ENCODE peak calls at places on chromosome 12, in four cellular contexts. K is endothelial cell of umbilical vein, U is right cardiac atrium, D is adrenal gland. T is an unnamed sample.

GRCh38 chr12:54009171-54010052 is 627 bp downstream of the HOXC8 start:
- DNase-seq in K (no peak), U (no peak), D (peak; percentile 25), T (no peak)

GRCh38 chr12:111192657-111193056 is 176.2 kb downstream of the PHETA1 start:
- DNase-seq in K (no peak), U (no peak), D (no peak), T (peak; percentile 4)

GRCh38 chr12:88756153-88756552 is 175.9 kb upstream of the KITLG start:
- DNase-seq in K (no peak), U (no peak), D (no peak), T (no peak)

GRCh38 chr12:121992059-121992879 is 29.4 kb upstream of the BCL7A start:
- DNase-seq in K (peak; percentile 97), U (no peak), D (peak; percentile 34), T (peak; percentile 99)

GRCh38 chr12:81128930-81129554 is 51.2 kb downstream of the ACSS3 start:
- DNase-seq in K (peak; percentile 60), U (no peak), D (peak; percentile 44), T (peak; percentile 60)

GRCh38 chr12:5022465-5023061 is 21.1 kb upstream of the KCNA5 start:
- DNase-seq in K (peak; percentile 36), U (peak; percentile 73), D (peak; percentile 29), T (peak; percentile 32)

GRCh38 chr12:110421159-110421661 is 17.7 kb upstream of the ANAPC7 start:
- DNase-seq in K (no peak), U (no peak), D (no peak), T (no peak)

GRCh38 chr12:44000309-44000952 is 164.6 kb downstream of the TMEM117 start:
- DNase-seq in K (peak; percentile 43), U (no peak), D (peak; percentile 31), T (peak; percentile 63)

GRCh38 chr12:1776139-1776975 is 44.0 kb upstream of the LRTM2 start:
- DNase-seq in K (no peak), U (no peak), D (no peak), T (peak; percentile 92)

GRCh38 chr12:14567311-14568195 is at the start of gene PLBD1:
- DNase-seq in K (peak; percentile 8), U (peak; percentile 92), D (peak; percentile 66), T (peak; percentile 50)

GRCh38 chr12:25017336-25017735 is 68.4 kb upstream of the BCAT1 start:
- DNase-seq in K (no peak), U (no peak), D (no peak), T (no peak)

GRCh38 chr12:124436366-124436765 is 131.0 kb downstream of the NCOR2 start:
- DNase-seq in K (no peak), U (peak; percentile 65), D (no peak), T (no peak)

GRCh38 chr12:39461059-39461458 is 18.1 kb upstream of the KIF21A start:
- DNase-seq in K (no peak), U (no peak), D (no peak), T (no peak)

GRCh38 chr12:106044773-106045172 is 94.0 kb downstream of the NUAK1 start:
- DNase-seq in K (no peak), U (no peak), D (no peak), T (peak; percentile 16)

GRCh38 chr12:94735985-94736384 is 85.6 kb upstream of the TMCC3 start:
- DNase-seq in K (no peak), U (no peak), D (no peak), T (no peak)

GRCh38 chr12:46531059-46531785 is 158.6 kb upstream of the SLC38A2 start:
- DNase-seq in K (no peak), U (peak; percentile 23), D (no peak), T (no peak)

GRCh38 chr12:69015831-69016230 is 82.9 kb upstream of the CPM start:
- DNase-seq in K (no peak), U (no peak), D (no peak), T (no peak)

GRCh38 chr12:87383705-87384104 is 645.5 kb downstream of the C12orf50 start:
- DNase-seq in K (no peak), U (no peak), D (no peak), T (no peak)

GRCh38 chr12:76242813-76243540 is 105.2 kb downstream of the BBS10 start:
- DNase-seq in K (no peak), U (no peak), D (no peak), T (peak; percentile 87)

GRCh38 chr12:109989380-109989779 is 6.8 kb downstream of the GIT2 start:
- DNase-seq in K (no peak), U (no peak), D (no peak), T (no peak)

GRCh38 chr12:9706081-9706685 is 26.7 kb downstream of the CLECL1 start:
- DNase-seq in K (no peak), U (no peak), D (no peak), T (no peak)

GRCh38 chr12:130137141-130138018 is 24.9 kb upstream of the FZD10 start:
- DNase-seq in K (no peak), U (no peak), D (no peak), T (no peak)

GRCh38 chr12:31029466-31029865 is 44.2 kb upstream of the DDX11 start:
- DNase-seq in K (no peak), U (no peak), D (no peak), T (no peak)

GRCh38 chr12:107057071-107057834 is 36.1 kb downstream of the CRY1 start:
- DNase-seq in K (peak; percentile 80), U (no peak), D (no peak), T (peak; percentile 14)

GRCh38 chr12:29223431-29223830 is 74.4 kb downstream of the FAR2 start:
- DNase-seq in K (no peak), U (no peak), D (no peak), T (no peak)

GRCh38 chr12:14952295-14952995 is 9.0 kb downstream of the ARHGDIB start:
- DNase-seq in K (peak; percentile 97), U (no peak), D (no peak), T (peak; percentile 90)

DNA sequence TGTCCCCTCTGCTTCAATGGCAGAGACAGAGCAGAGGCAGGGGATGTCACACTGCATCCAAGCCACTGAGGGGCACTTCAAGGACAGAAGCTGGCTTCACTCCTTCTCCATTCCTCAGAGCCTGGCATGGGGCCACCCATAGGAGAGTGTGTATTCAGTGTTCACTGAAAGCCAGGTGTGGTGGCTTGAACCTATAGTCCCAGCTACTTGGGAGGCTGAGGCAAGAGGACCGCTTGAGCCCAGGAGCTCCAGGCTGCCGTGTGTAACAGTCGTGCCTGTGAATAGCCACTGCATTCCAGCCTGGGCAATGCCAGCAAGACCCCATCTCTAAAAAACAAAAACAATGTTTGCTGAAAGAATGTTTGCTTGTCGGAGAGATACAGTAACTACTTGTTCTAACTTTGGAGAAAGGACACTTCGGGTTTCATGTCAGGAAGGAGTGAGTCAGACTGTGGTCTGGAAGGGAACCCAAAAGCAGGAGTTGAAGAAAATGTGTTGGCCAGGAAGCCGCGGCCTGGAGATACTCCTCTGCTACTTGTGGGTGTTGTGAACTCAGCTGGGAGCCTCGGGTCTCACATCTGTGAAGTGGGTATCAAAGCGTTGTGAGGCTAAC is 43.4 kb downstream of the ELK3 start:
- DNase-seq in K (peak; percentile 96), U (peak; percentile 75), D (peak; percentile 70), T (peak; percentile 98)
- H3K4me3 ChIP-seq in K (no peak overlapping the region), U (no peak overlapping the region), D (peak overlapping the region; percentile 16), T (peak overlapping the region; percentile 13)

GRCh38 chr12:102540856-102541385 is 60.6 kb upstream of the IGF1 start:
- DNase-seq in K (no peak), U (no peak), D (no peak), T (no peak)

GRCh38 chr12:102533483-102533882 is 53.1 kb upstream of the IGF1 start:
- DNase-seq in K (no peak), U (no peak), D (no peak), T (no peak)

GRCh38 chr12:102534899-102535298 is 54.5 kb upstream of the IGF1 start:
- DNase-seq in K (no peak), U (no peak), D (no peak), T (peak; percentile 68)

GRCh38 chr12:102539651-102540553 is 59.5 kb upstream of the IGF1 start:
- DNase-seq in K (no peak), U (no peak), D (no peak), T (peak; percentile 71)

DNA sequence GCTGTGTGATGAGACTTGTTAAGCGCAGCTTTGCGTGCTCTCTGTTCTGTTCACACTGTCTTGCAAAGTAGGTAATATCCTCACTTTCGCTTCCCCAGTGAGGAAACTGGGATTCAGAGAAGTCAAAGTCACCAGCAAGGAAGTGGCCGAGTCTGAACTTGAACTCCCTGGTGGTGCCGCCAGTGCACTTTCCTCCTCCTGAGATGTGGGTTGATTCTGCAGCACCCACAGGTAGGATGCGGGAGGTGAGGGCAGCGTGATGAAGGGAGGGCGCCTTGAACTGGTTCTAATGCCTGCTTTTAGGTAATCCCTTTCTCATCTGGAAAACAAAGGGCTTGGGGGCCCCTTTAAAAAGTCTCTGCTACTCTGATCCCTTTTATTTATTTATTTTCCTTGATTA is 54.9 kb upstream of the IGF1 start:
- DNase-seq in K (no peak), U (no peak), D (no peak), T (no peak)
- H3K4me3 ChIP-seq in K (no peak overlapping the region), U (no peak overlapping the region), D (no peak overlapping the region), T (no peak overlapping the region)

GRCh38 chr12:42130670-42131402 is 13.8 kb downstream of the GXYLT1 start:
- DNase-seq in K (peak; percentile 61), U (no peak), D (peak; percentile 66), T (peak; percentile 77)
- H3K4me3 ChIP-seq in K (no peak overlapping the region), U (no peak overlapping the region), D (peak overlapping the region; percentile 26), T (peak overlapping the region; percentile 34)

DNA sequence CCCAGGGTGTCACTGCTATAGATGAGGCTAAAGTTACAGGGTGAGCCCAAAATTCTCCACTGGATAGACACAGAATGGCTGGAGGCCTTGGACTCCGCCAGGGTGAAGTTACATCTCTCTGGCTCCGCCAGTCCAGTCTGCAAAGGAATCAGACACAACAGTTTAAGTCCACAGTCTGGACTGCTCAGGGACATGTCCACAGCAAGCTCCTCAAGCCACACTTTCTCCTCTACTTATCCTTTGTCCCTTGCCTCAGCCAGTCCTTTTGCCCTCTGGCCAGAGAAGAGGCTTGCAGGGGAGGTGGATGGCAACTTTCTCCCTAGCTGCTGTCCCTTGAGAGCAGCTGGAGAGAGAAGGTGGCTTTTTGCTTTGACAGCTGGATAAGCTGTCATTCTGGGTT is 28.0 kb downstream of the PTPRB start:
- DNase-seq in K (peak; percentile 58), U (no peak), D (no peak), T (no peak)
- H3K4me3 ChIP-seq in K (peak overlapping the region; percentile 33), U (peak overlapping the region; percentile 70), D (peak overlapping the region; percentile 52), T (no peak overlapping the region)

GRCh38 chr12:70609739-70610491 is 27.3 kb downstream of the PTPRB start:
- DNase-seq in K (peak; percentile 79), U (peak; percentile 84), D (peak; percentile 42), T (peak; percentile 11)
- H3K4me3 ChIP-seq in K (peak overlapping the region; percentile 33), U (peak overlapping the region; percentile 70), D (peak overlapping the region; percentile 52), T (peak overlapping the region; percentile 39)

GRCh38 chr12:17456486-17456885 is 633.5 kb downstream of the RERGL start:
- DNase-seq in K (no peak), U (no peak), D (no peak), T (no peak)
- H3K4me3 ChIP-seq in K (no peak overlapping the region), U (no peak overlapping the region), D (no peak overlapping the region), T (no peak overlapping the region)

DNA sequence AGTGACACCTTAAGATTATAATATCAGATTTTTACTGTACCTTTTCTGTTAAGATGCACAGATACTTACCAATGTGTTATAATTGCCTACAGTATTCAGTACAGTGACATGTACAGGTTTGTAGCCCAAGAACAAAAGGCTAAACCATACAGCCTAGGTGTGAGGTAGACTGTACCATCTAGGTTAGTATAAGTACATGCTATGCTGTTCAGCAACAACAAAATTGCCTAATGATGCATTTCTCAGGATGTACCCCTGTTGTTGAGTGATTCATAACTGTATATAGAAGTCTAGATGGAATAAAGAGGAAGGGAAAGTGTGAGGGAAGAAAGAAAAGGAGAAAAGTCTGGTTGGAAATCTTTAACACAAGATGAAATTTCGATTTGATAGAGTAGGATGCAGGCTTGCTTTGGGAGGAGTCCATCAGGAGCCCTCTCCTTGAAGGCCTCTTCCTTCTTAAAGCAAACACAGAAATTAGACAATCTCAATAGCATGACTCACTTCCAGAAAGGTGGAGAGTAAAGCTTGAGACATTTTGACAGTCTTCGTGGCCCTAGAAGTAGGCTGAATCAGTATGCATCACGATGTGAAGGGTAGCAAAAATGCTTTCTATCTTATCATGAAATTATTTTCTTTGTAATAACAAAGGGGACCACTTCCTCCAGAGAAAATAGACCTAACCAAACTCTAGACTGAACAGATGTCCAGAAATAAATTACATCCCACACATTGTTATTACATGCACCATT is 191.5 kb downstream of the SYT1 start:
- DNase-seq in K (peak; percentile 73), U (no peak), D (no peak), T (peak; percentile 70)
- H3K4me3 ChIP-seq in K (no peak overlapping the region), U (no peak overlapping the region), D (no peak overlapping the region), T (no peak overlapping the region)

T was measured in fibroblast of mammary gland.